ENCODE peak calls at places on chromosomes 12 and 14, in four cellular contexts. G, T, Z and L are unnamed samples.

GRCh38 chr14:91063119-91063518 is 2.7 kb upstream of the RPS6KA5 start:
- DNase-seq in G (no peak), T (no peak), Z (no peak), L (no peak)

GRCh38 chr12:2764398-2764797 is 30.4 kb upstream of the FKBP4 start:
- DNase-seq in G (no peak), T (no peak), Z (no peak), L (no peak)

GRCh38 chr14:42947991-42948390 is 1341.3 kb downstream of the LRFN5 start:
- DNase-seq in G (no peak), T (no peak), Z (no peak), L (no peak)

GRCh38 chr12:107845980-107846659 is 71.6 kb downstream of the ASCL4 start:
- DNase-seq in G (no peak), T (no peak), Z (peak), L (no peak)

GRCh38 chr14:31109257-31109656 is 83.1 kb upstream of the STRN3 start:
- DNase-seq in G (no peak), T (no peak), Z (no peak), L (no peak)

GRCh38 chr12:132651444-132652100 is 33.0 kb downstream of the P2RX2 start:
- DNase-seq in G (no peak), T (no peak), Z (no peak), L (no peak)

GRCh38 chr12:31362759-31363415 is 36.9 kb upstream of the SINHCAF start:
- DNase-seq in G (no peak), T (no peak), Z (peak), L (no peak)

GRCh38 chr14:54002653-54003052 is 46.0 kb upstream of the BMP4 start:
- DNase-seq in G (no peak), T (no peak), Z (no peak), L (no peak)

GRCh38 chr12:116466536-116466935 is 92.6 kb upstream of the MAP1LC3B2 start:
- DNase-seq in G (no peak), T (no peak), Z (no peak), L (no peak)

GRCh38 chr12:12726543-12727093 is 9.4 kb downstream of the CDKN1B start:
- DNase-seq in G (no peak), T (no peak), Z (no peak), L (no peak)

GRCh38 chr14:89445252-89445973 is 28.4 kb upstream of the FOXN3 start:
- DNase-seq in G (no peak), T (peak), Z (no peak), L (no peak)

GRCh38 chr14:65356327-65356836 is 56.1 kb upstream of the FUT8 start:
- DNase-seq in G (no peak), T (no peak), Z (peak), L (no peak)

GRCh38 chr14:92581206-92581605 is 67.6 kb downstream of the RIN3 start:
- DNase-seq in G (no peak), T (no peak), Z (no peak), L (no peak)

GRCh38 chr14:34012978-34013713 is 62.3 kb upstream of the EGLN3 start:
- DNase-seq in G (no peak), T (no peak), Z (no peak), L (no peak)

GRCh38 chr12:107557026-107557425 is 128.6 kb upstream of the PWP1 start:
- DNase-seq in G (no peak), T (no peak), Z (no peak), L (no peak)

GRCh38 chr14:104680806-104681688 is 8.4 kb upstream of the INF2 start:
- DNase-seq in G (no peak), T (no peak), Z (peak), L (no peak)

GRCh38 chr14:104794641-104795467 is 694 bp downstream of the AKT1 start:
- DNase-seq in G (no peak), T (no peak), Z (peak), L (no peak)

GRCh38 chr12:63826002-63826585 is 18.4 kb upstream of the SRGAP1 start:
- DNase-seq in G (no peak), T (peak), Z (no peak), L (no peak)

GRCh38 chr14:66072190-66072905 is 413.8 kb upstream of the CCDC196 start:
- DNase-seq in G (no peak), T (no peak), Z (no peak), L (no peak)

GRCh38 chr14:104135121-104135903 is 3.1 kb upstream of the KIF26A start:
- DNase-seq in G (no peak), T (peak), Z (no peak), L (no peak)

GRCh38 chr14:101736585-101736984 is 24.9 kb upstream of the PPP2R5C start:
- DNase-seq in G (no peak), T (no peak), Z (no peak), L (no peak)

GRCh38 chr12:87667378-87667777 is 361.8 kb downstream of the C12orf50 start:
- DNase-seq in G (no peak), T (no peak), Z (no peak), L (no peak)

GRCh38 chr14:100201701-100202100 is 37.2 kb upstream of the YY1 start:
- DNase-seq in G (no peak), T (no peak), Z (no peak), L (no peak)

GRCh38 chr12:130744274-130744673 is 28.2 kb upstream of the RIMBP2 start:
- DNase-seq in G (no peak), T (no peak), Z (no peak), L (no peak)

GRCh38 chr12:42364692-42365091 is 38.7 kb downstream of the PPHLN1 start:
- DNase-seq in G (no peak), T (no peak), Z (no peak), L (no peak)

GRCh38 chr14:59213368-59214315 is 25.2 kb downstream of the DAAM1 start:
- DNase-seq in G (no peak), T (no peak), Z (no peak), L (no peak)

GRCh38 chr14:76456200-76456599 is 80.3 kb downstream of the ESRRB start:
- DNase-seq in G (peak), T (peak), Z (no peak), L (no peak)

GRCh38 chr14:63492391-63492790 is 50.8 kb downstream of the PPP2R5E start:
- DNase-seq in G (no peak), T (no peak), Z (no peak), L (no peak)

GRCh38 chr14:61213116-61213720 is 67.9 kb downstream of the TMEM30B start:
- DNase-seq in G (no peak), T (no peak), Z (no peak), L (no peak)

GRCh38 chr14:68018598-68018997 is 199.0 kb downstream of the RAD51B start:
- DNase-seq in G (no peak), T (no peak), Z (no peak), L (no peak)

GRCh38 chr12:57475271-57476161 is 4.2 kb downstream of the ARHGAP9 start:
- DNase-seq in G (no peak), T (peak), Z (no peak), L (no peak)

GRCh38 chr14:102474934-102475333 is 34.6 kb downstream of the ANKRD9 start:
- DNase-seq in G (no peak), T (peak), Z (peak), L (no peak)

GRCh38 chr12:34345801-34346200 is 323.5 kb downstream of the ALG10 start:
- DNase-seq in G (no peak), T (no peak), Z (no peak), L (no peak)

GRCh38 chr14:101273091-101273490 is 288.2 kb upstream of the DIO3 start:
- DNase-seq in G (no peak), T (no peak), Z (no peak), L (no peak)

GRCh38 chr12:95184119-95184518 is 33.1 kb downstream of the FGD6 start:
- DNase-seq in G (no peak), T (no peak), Z (no peak), L (no peak)

GRCh38 chr12:117040496-117040895 is 58.7 kb downstream of the TESC start:
- DNase-seq in G (no peak), T (no peak), Z (no peak), L (no peak)

GRCh38 chr14:87966816-87967215 is 26.2 kb downstream of the GALC start:
- DNase-seq in G (no peak), T (no peak), Z (no peak), L (no peak)

GRCh38 chr14:70317969-70318634 is 41.4 kb downstream of the COX16 start:
- DNase-seq in G (peak), T (peak), Z (peak), L (peak)
- TF ChIP-seq CTCF in G (peak), T (peak), Z (peak), L (peak)

DNA sequence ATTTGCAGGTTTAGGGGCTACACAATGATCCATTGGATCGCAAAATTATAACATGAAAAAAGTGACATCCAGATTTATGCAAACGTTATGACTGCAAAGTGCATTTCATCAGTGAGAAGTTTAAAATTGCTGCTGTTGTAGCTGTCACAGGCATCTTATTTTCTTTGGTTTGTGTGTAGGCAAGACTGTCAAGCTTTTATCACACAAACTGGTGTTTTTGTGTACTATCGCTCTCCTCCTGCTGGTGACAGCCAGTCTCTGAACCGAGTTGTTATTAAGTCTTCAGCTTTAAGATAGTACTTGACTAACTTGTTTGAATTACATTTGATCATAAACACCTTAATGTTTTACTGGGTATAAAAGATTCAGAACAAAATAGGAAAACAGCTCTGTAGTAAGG is 103.3 kb upstream of the RMST start:
- DNase-seq in G (no peak), T (no peak), Z (no peak), L (no peak)
- TF ChIP-seq CTCF in G (peak), T (no peak), Z (no peak), L (no peak)

DNA sequence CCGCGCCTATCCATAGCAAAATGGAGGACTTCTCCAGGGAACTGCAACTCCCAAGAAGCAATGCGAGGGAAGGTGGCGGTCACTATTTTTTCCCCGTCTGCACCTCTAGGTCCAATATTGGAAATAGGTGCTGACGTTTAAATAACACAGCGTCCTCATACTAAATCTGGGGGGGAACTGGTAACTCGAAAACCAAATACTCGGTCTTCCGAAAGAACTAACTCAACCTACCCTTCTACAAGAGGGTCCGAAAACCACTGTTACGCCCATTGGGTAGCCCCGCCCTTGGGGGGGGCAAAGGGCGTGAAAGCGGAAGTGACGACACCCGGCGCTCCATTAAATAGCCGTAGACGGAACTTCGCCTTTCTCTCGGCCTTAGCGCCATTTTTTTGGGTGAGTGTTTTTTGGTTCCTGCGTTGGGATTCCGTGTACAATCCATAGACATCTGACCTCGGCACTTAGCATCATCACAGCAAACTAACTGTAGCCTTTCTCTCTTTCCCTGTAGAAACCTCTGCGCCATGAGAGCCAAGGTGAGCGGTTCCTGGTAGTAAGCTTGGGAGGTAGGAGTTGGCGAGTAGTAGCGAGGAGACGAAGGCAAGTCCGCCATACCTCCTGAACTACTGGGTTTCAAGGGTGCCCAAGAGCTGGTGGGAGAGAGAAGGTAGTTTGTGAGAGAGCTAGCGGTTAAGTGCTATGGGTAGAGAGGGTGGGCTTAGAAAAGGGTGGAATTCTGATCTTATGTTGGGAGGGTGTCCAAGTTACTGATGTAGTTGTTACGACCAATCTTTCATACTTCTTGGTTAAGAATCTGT is at the start of gene RPL41:
- DNase-seq in G (peak), T (peak), Z (peak), L (peak)
- TF ChIP-seq CTCF in G (no peak), T (no peak), Z (no peak), L (no peak)

GRCh38 chr14:44662250-44662891 is 155.3 kb upstream of the FSCB start:
- DNase-seq in G (no peak), T (no peak), Z (no peak), L (no peak)

GRCh38 chr14:44652640-44653039 is 145.6 kb upstream of the FSCB start:
- DNase-seq in G (no peak), T (no peak), Z (no peak), L (no peak)

GRCh38 chr14:44657153-44657552 is 150.1 kb upstream of the FSCB start:
- DNase-seq in G (no peak), T (no peak), Z (no peak), L (no peak)

GRCh38 chr14:44658389-44658696 is 151.3 kb upstream of the FSCB start:
- DNase-seq in G (no peak), T (no peak), Z (no peak), L (no peak)

DNA sequence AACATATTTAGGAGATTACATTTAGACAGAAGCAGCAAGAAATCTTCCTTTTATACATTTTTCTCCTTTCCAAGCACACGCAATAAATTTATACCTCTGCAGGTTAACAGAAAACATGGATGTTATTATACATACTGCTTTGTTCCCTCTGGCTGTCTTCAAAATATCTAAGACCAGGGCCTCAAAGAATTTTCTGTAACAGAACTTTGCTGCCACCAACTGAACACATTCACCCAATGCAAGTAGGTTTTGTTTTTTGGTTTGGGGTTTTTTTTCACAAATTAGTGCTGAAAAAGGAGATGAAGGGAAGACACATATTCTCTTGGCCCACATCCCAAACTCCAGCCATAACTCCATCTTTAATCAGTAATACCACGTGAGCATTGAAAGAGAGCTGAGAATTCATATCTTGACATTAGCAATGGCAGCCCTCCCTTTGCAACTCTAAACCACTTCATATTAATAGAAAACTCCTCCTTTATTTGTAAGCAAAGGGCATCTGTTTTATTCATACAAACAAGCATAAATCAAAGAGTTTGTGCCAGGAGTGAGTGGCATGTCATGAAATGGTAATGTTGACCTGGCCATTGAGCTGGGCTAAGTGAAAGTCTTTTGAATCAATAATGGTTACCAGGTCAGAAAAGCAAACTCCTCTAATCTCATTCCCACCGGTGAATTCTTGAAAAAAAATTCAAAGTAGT is 150.8 kb upstream of the FSCB start:
- DNase-seq in G (no peak), T (no peak), Z (no peak), L (no peak)
- TF ChIP-seq CTCF in G (peak), T (no peak), Z (no peak), L (peak)

GRCh38 chr14:94598816-94599655 is 13.2 kb upstream of the SERPINA3 start:
- DNase-seq in G (peak), T (no peak), Z (peak), L (no peak)
- TF ChIP-seq CTCF in G (peak), T (no peak), Z (no peak), L (no peak)

GRCh38 chr14:39762576-39763401 is 330.6 kb upstream of the FBXO33 start:
- DNase-seq in G (no peak), T (no peak), Z (no peak), L (no peak)

GRCh38 chr14:39763402-39763890 is 331.2 kb upstream of the FBXO33 start:
- DNase-seq in G (no peak), T (no peak), Z (no peak), L (no peak)

GRCh38 chr14:39765676-39766075 is 333.4 kb upstream of the FBXO33 start:
- DNase-seq in G (no peak), T (no peak), Z (no peak), L (no peak)

GRCh38 chr14:39768579-39768978 is 336.3 kb upstream of the FBXO33 start:
- DNase-seq in G (no peak), T (no peak), Z (no peak), L (no peak)

DNA sequence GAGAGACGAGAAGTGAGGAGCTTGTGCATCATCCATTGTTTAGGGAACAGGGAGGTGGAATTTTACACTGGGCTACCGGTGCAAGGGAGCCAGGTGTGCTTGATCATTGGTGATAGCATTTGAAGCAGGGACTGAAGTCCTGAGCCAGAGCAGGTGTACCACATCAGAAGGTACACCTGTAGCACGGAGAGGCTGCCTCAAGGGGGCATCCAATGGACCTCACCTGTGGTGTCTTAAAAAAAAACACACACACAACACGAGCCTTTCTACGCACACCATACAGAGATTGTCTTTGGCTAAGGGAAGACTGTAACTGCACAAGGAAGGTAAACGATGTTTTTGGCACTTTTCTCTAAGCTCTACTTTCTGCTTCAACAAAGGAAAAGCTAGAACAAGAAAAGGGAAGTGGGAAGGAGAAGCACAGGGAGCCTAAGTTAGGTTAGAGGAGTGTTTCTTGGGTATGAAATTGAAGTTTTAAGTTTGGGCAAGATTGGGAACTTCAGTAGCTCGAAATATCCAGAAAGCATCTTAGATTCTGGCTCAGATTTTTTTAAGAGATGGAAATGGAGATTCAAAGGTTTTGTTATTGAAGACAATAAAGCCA is 334.3 kb upstream of the FBXO33 start:
- DNase-seq in G (no peak), T (no peak), Z (no peak), L (no peak)
- TF ChIP-seq CTCF in G (no peak), T (no peak), Z (no peak), L (no peak)

DNA sequence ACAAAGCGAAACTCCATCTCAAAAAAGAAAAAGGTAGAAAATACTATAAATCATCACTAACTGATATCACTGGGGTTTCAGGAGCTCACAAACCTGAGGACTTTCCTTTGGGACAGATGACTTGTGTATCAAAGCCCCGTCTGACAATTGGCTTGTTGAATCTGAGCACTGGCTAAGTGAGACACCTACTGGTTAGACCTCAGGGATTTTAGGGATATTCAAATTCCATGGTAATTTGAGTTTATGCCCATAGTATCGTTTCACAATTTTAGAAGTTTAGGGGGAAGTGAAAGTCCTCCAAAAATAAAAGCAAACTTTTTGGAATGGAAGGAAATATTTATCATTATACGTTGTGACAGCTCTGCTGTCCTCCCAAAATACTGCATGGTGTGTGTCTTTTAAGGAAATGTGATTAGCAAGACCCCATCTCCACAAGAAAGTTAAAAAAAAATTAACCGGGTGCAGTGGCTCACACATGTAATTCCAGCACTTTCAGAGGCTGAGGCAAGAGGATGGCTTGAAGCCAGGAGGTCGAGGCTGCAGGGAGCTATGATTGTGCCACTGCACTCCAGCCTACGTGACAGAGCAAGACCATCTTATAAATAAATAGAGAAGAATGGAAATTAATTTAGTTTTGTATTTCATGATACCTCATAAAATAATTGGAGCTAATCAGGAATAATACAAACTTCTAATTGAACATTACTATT is 49.2 kb downstream of the FBXL14 start:
- DNase-seq in G (no peak), T (no peak), Z (no peak), L (no peak)
- TF ChIP-seq CTCF in G (no peak), T (peak), Z (no peak), L (no peak)